ENCODE peak calls at places on chromosomes 6 and 20, in four cellular contexts. One of them, this sample, is unnamed.
A peak's percentile ranks its signal among the peaks of the same experiment; 100 is the strongest.

GRCh38 chr20:30513050-30513628 is 744.3 kb upstream of the DEFB115 start:
- DNase-seq in activated CD4-positive, alpha-beta T cell treated with anti-CD3 and anti-CD28 coated beads, Interleukin-2, amount 50 U/mL, for 4 hours: no peak
- DNase-seq in Calu3: no peak
- DNase-seq in activated T-helper 9 cell treated with anti-CD3 and anti-CD28 coated beads, Interleukin-2, amount 50 U/mL, for 16 hours: no peak
- DNase-seq in this sample: no peak

GRCh38 chr20:14334306-14334930 is 3.0 kb downstream of the FLRT3 start:
- DNase-seq in activated CD4-positive, alpha-beta T cell treated with anti-CD3 and anti-CD28 coated beads, Interleukin-2, amount 50 U/mL, for 4 hours: no peak
- DNase-seq in Calu3: peak; percentile 45
- DNase-seq in activated T-helper 9 cell treated with anti-CD3 and anti-CD28 coated beads, Interleukin-2, amount 50 U/mL, for 16 hours: no peak
- DNase-seq in this sample: no peak

GRCh38 chr6:156774872-156775405 is 2.2 kb upstream of the ARID1B start:
- DNase-seq in activated T-helper 9 cell treated with anti-CD3 and anti-CD28 coated beads, Interleukin-2, amount 50 U/mL, for 16 hours: no peak
- DNase-seq in activated CD4-positive, alpha-beta T cell treated with anti-CD3 and anti-CD28 coated beads, Interleukin-2, amount 50 U/mL, for 4 hours: no peak
- DNase-seq in Calu3: no peak
- DNase-seq in this sample: no peak

GRCh38 chr20:25738198-25738597 is 41.5 kb upstream of the ZNF337 start:
- DNase-seq in Calu3: no peak
- DNase-seq in activated T-helper 9 cell treated with anti-CD3 and anti-CD28 coated beads, Interleukin-2, amount 50 U/mL, for 16 hours: no peak
- DNase-seq in activated CD4-positive, alpha-beta T cell treated with anti-CD3 and anti-CD28 coated beads, Interleukin-2, amount 50 U/mL, for 4 hours: no peak
- DNase-seq in this sample: no peak

GRCh38 chr20:57857969-57858368 is 148.2 kb upstream of the PMEPA1 start:
- DNase-seq in Calu3: no peak
- DNase-seq in activated T-helper 9 cell treated with anti-CD3 and anti-CD28 coated beads, Interleukin-2, amount 50 U/mL, for 16 hours: no peak
- DNase-seq in activated CD4-positive, alpha-beta T cell treated with anti-CD3 and anti-CD28 coated beads, Interleukin-2, amount 50 U/mL, for 4 hours: no peak
- DNase-seq in this sample: no peak

GRCh38 chr20:38308047-38308438 is 4.1 kb downstream of the BPI start:
- DNase-seq in activated CD4-positive, alpha-beta T cell treated with anti-CD3 and anti-CD28 coated beads, Interleukin-2, amount 50 U/mL, for 4 hours: no peak
- DNase-seq in Calu3: no peak
- DNase-seq in activated T-helper 9 cell treated with anti-CD3 and anti-CD28 coated beads, Interleukin-2, amount 50 U/mL, for 16 hours: no peak
- DNase-seq in this sample: no peak

GRCh38 chr20:60295214-60295613 is 337.0 kb downstream of the CDH26 start:
- DNase-seq in activated CD4-positive, alpha-beta T cell treated with anti-CD3 and anti-CD28 coated beads, Interleukin-2, amount 50 U/mL, for 4 hours: no peak
- DNase-seq in activated T-helper 9 cell treated with anti-CD3 and anti-CD28 coated beads, Interleukin-2, amount 50 U/mL, for 16 hours: no peak
- DNase-seq in Calu3: no peak
- DNase-seq in this sample: no peak

GRCh38 chr20:17793986-17794385 is 94.2 kb downstream of the BANF2 start:
- DNase-seq in activated CD4-positive, alpha-beta T cell treated with anti-CD3 and anti-CD28 coated beads, Interleukin-2, amount 50 U/mL, for 4 hours: no peak
- DNase-seq in activated T-helper 9 cell treated with anti-CD3 and anti-CD28 coated beads, Interleukin-2, amount 50 U/mL, for 16 hours: no peak
- DNase-seq in Calu3: no peak
- DNase-seq in this sample: no peak

GRCh38 chr6:26187981-26188635 is 100.9 kb downstream of the HFE start:
- DNase-seq in Calu3: no peak
- DNase-seq in activated T-helper 9 cell treated with anti-CD3 and anti-CD28 coated beads, Interleukin-2, amount 50 U/mL, for 16 hours: no peak
- DNase-seq in activated CD4-positive, alpha-beta T cell treated with anti-CD3 and anti-CD28 coated beads, Interleukin-2, amount 50 U/mL, for 4 hours: peak; percentile 23
- DNase-seq in this sample: peak; percentile 79

GRCh38 chr6:143135326-143135725 is 74.6 kb downstream of the AIG1 start:
- DNase-seq in activated CD4-positive, alpha-beta T cell treated with anti-CD3 and anti-CD28 coated beads, Interleukin-2, amount 50 U/mL, for 4 hours: no peak
- DNase-seq in activated T-helper 9 cell treated with anti-CD3 and anti-CD28 coated beads, Interleukin-2, amount 50 U/mL, for 16 hours: no peak
- DNase-seq in Calu3: no peak
- DNase-seq in this sample: no peak

GRCh38 chr6:43860285-43860684 is 90.3 kb downstream of the VEGFA start:
- DNase-seq in Calu3: no peak
- DNase-seq in activated T-helper 9 cell treated with anti-CD3 and anti-CD28 coated beads, Interleukin-2, amount 50 U/mL, for 16 hours: no peak
- DNase-seq in activated CD4-positive, alpha-beta T cell treated with anti-CD3 and anti-CD28 coated beads, Interleukin-2, amount 50 U/mL, for 4 hours: no peak
- DNase-seq in this sample: no peak

GRCh38 chr6:75855047-75855446 is 106.0 kb downstream of the MYO6 start:
- DNase-seq in activated CD4-positive, alpha-beta T cell treated with anti-CD3 and anti-CD28 coated beads, Interleukin-2, amount 50 U/mL, for 4 hours: no peak
- DNase-seq in activated T-helper 9 cell treated with anti-CD3 and anti-CD28 coated beads, Interleukin-2, amount 50 U/mL, for 16 hours: no peak
- DNase-seq in Calu3: peak; percentile 42
- DNase-seq in this sample: no peak

GRCh38 chr20:43322851-43323250 is 133.1 kb upstream of the PTPRT start:
- DNase-seq in activated CD4-positive, alpha-beta T cell treated with anti-CD3 and anti-CD28 coated beads, Interleukin-2, amount 50 U/mL, for 4 hours: no peak
- DNase-seq in Calu3: no peak
- DNase-seq in activated T-helper 9 cell treated with anti-CD3 and anti-CD28 coated beads, Interleukin-2, amount 50 U/mL, for 16 hours: no peak
- DNase-seq in this sample: no peak

GRCh38 chr20:25076201-25076600 is 5.7 kb downstream of the VSX1 start:
- DNase-seq in Calu3: no peak
- DNase-seq in activated CD4-positive, alpha-beta T cell treated with anti-CD3 and anti-CD28 coated beads, Interleukin-2, amount 50 U/mL, for 4 hours: no peak
- DNase-seq in activated T-helper 9 cell treated with anti-CD3 and anti-CD28 coated beads, Interleukin-2, amount 50 U/mL, for 16 hours: no peak
- DNase-seq in this sample: no peak

GRCh38 chr20:13147071-13147961 is 73.8 kb upstream of the ISM1 start:
- DNase-seq in activated CD4-positive, alpha-beta T cell treated with anti-CD3 and anti-CD28 coated beads, Interleukin-2, amount 50 U/mL, for 4 hours: no peak
- DNase-seq in activated T-helper 9 cell treated with anti-CD3 and anti-CD28 coated beads, Interleukin-2, amount 50 U/mL, for 16 hours: no peak
- DNase-seq in Calu3: no peak
- DNase-seq in this sample: no peak

GRCh38 chr6:106168097-106168888 is 82.2 kb downstream of the PRDM1 start:
- DNase-seq in activated T-helper 9 cell treated with anti-CD3 and anti-CD28 coated beads, Interleukin-2, amount 50 U/mL, for 16 hours: no peak
- DNase-seq in activated CD4-positive, alpha-beta T cell treated with anti-CD3 and anti-CD28 coated beads, Interleukin-2, amount 50 U/mL, for 4 hours: no peak
- DNase-seq in Calu3: no peak
- DNase-seq in this sample: no peak

GRCh38 chr6:87731818-87732661 is 30.0 kb upstream of the AKIRIN2 start:
- DNase-seq in activated T-helper 9 cell treated with anti-CD3 and anti-CD28 coated beads, Interleukin-2, amount 50 U/mL, for 16 hours: no peak
- DNase-seq in Calu3: peak; percentile 83
- DNase-seq in activated CD4-positive, alpha-beta T cell treated with anti-CD3 and anti-CD28 coated beads, Interleukin-2, amount 50 U/mL, for 4 hours: peak; percentile 3
- DNase-seq in this sample: no peak

GRCh38 chr20:52230406-52230805 is 38.8 kb upstream of the ZFP64 start:
- DNase-seq in activated CD4-positive, alpha-beta T cell treated with anti-CD3 and anti-CD28 coated beads, Interleukin-2, amount 50 U/mL, for 4 hours: no peak
- DNase-seq in Calu3: peak; percentile 40
- DNase-seq in activated T-helper 9 cell treated with anti-CD3 and anti-CD28 coated beads, Interleukin-2, amount 50 U/mL, for 16 hours: no peak
- DNase-seq in this sample: no peak

GRCh38 chr6:18405477-18406293 is 18.5 kb downstream of the RNF144B start:
- DNase-seq in activated CD4-positive, alpha-beta T cell treated with anti-CD3 and anti-CD28 coated beads, Interleukin-2, amount 50 U/mL, for 4 hours: no peak
- DNase-seq in activated T-helper 9 cell treated with anti-CD3 and anti-CD28 coated beads, Interleukin-2, amount 50 U/mL, for 16 hours: no peak
- DNase-seq in Calu3: no peak
- DNase-seq in this sample: no peak

GRCh38 chr6:114611696-114612095 is 268.9 kb upstream of the HS3ST5 start:
- DNase-seq in Calu3: no peak
- DNase-seq in activated CD4-positive, alpha-beta T cell treated with anti-CD3 and anti-CD28 coated beads, Interleukin-2, amount 50 U/mL, for 4 hours: no peak
- DNase-seq in activated T-helper 9 cell treated with anti-CD3 and anti-CD28 coated beads, Interleukin-2, amount 50 U/mL, for 16 hours: no peak
- DNase-seq in this sample: no peak

GRCh38 chr6:79353226-79353625 is 118.7 kb upstream of the HMGN3 start:
- DNase-seq in activated CD4-positive, alpha-beta T cell treated with anti-CD3 and anti-CD28 coated beads, Interleukin-2, amount 50 U/mL, for 4 hours: no peak
- DNase-seq in Calu3: no peak
- DNase-seq in activated T-helper 9 cell treated with anti-CD3 and anti-CD28 coated beads, Interleukin-2, amount 50 U/mL, for 16 hours: no peak
- DNase-seq in this sample: no peak

GRCh38 chr6:113077794-113078193 is 730.7 kb downstream of the RFPL4B start:
- DNase-seq in activated CD4-positive, alpha-beta T cell treated with anti-CD3 and anti-CD28 coated beads, Interleukin-2, amount 50 U/mL, for 4 hours: no peak
- DNase-seq in activated T-helper 9 cell treated with anti-CD3 and anti-CD28 coated beads, Interleukin-2, amount 50 U/mL, for 16 hours: no peak
- DNase-seq in Calu3: no peak
- DNase-seq in this sample: no peak

GRCh38 chr20:61613885-61614284 is 361.8 kb downstream of the CDH4 start:
- DNase-seq in Calu3: no peak
- DNase-seq in activated T-helper 9 cell treated with anti-CD3 and anti-CD28 coated beads, Interleukin-2, amount 50 U/mL, for 16 hours: no peak
- DNase-seq in activated CD4-positive, alpha-beta T cell treated with anti-CD3 and anti-CD28 coated beads, Interleukin-2, amount 50 U/mL, for 4 hours: no peak
- DNase-seq in this sample: no peak

GRCh38 chr6:112563368-112563767 is 216.2 kb downstream of the RFPL4B start:
- DNase-seq in Calu3: no peak
- DNase-seq in activated CD4-positive, alpha-beta T cell treated with anti-CD3 and anti-CD28 coated beads, Interleukin-2, amount 50 U/mL, for 4 hours: no peak
- DNase-seq in activated T-helper 9 cell treated with anti-CD3 and anti-CD28 coated beads, Interleukin-2, amount 50 U/mL, for 16 hours: no peak
- DNase-seq in this sample: no peak

GRCh38 chr6:156876302-156876701 is 99.1 kb downstream of the ARID1B start:
- DNase-seq in activated CD4-positive, alpha-beta T cell treated with anti-CD3 and anti-CD28 coated beads, Interleukin-2, amount 50 U/mL, for 4 hours: no peak
- DNase-seq in activated T-helper 9 cell treated with anti-CD3 and anti-CD28 coated beads, Interleukin-2, amount 50 U/mL, for 16 hours: no peak
- DNase-seq in Calu3: peak; percentile 9
- DNase-seq in this sample: no peak

GRCh38 chr6:109374493-109374892 is 7.8 kb downstream of the CD164 start:
- DNase-seq in Calu3: no peak
- DNase-seq in activated T-helper 9 cell treated with anti-CD3 and anti-CD28 coated beads, Interleukin-2, amount 50 U/mL, for 16 hours: no peak
- DNase-seq in activated CD4-positive, alpha-beta T cell treated with anti-CD3 and anti-CD28 coated beads, Interleukin-2, amount 50 U/mL, for 4 hours: no peak
- DNase-seq in this sample: no peak

GRCh38 chr20:56430471-56430870 is 18.4 kb downstream of the CASS4 start:
- DNase-seq in Calu3: no peak
- DNase-seq in activated CD4-positive, alpha-beta T cell treated with anti-CD3 and anti-CD28 coated beads, Interleukin-2, amount 50 U/mL, for 4 hours: no peak
- DNase-seq in activated T-helper 9 cell treated with anti-CD3 and anti-CD28 coated beads, Interleukin-2, amount 50 U/mL, for 16 hours: no peak
- DNase-seq in this sample: no peak

GRCh38 chr6:56724455-56724854 is 81.8 kb upstream of the DST start:
- DNase-seq in activated CD4-positive, alpha-beta T cell treated with anti-CD3 and anti-CD28 coated beads, Interleukin-2, amount 50 U/mL, for 4 hours: no peak
- DNase-seq in activated T-helper 9 cell treated with anti-CD3 and anti-CD28 coated beads, Interleukin-2, amount 50 U/mL, for 16 hours: no peak
- DNase-seq in Calu3: no peak
- DNase-seq in this sample: no peak

GRCh38 chr6:107641500-107641931 is 151.6 kb downstream of the SOBP start:
- DNase-seq in activated CD4-positive, alpha-beta T cell treated with anti-CD3 and anti-CD28 coated beads, Interleukin-2, amount 50 U/mL, for 4 hours: no peak
- DNase-seq in Calu3: peak; percentile 65
- DNase-seq in activated T-helper 9 cell treated with anti-CD3 and anti-CD28 coated beads, Interleukin-2, amount 50 U/mL, for 16 hours: no peak
- DNase-seq in this sample: no peak

GRCh38 chr6:138989098-138989983 is 1.3 kb upstream of the REPS1 start:
- DNase-seq in Calu3: no peak
- DNase-seq in activated T-helper 9 cell treated with anti-CD3 and anti-CD28 coated beads, Interleukin-2, amount 50 U/mL, for 16 hours: no peak
- DNase-seq in activated CD4-positive, alpha-beta T cell treated with anti-CD3 and anti-CD28 coated beads, Interleukin-2, amount 50 U/mL, for 4 hours: no peak
- DNase-seq in this sample: no peak

GRCh38 chr6:568954-569523 is 87.9 kb downstream of the HUS1B start:
- DNase-seq in activated T-helper 9 cell treated with anti-CD3 and anti-CD28 coated beads, Interleukin-2, amount 50 U/mL, for 16 hours: no peak
- DNase-seq in Calu3: no peak
- DNase-seq in activated CD4-positive, alpha-beta T cell treated with anti-CD3 and anti-CD28 coated beads, Interleukin-2, amount 50 U/mL, for 4 hours: no peak
- DNase-seq in this sample: no peak

GRCh38 chr6:24924956-24925355 is 10.8 kb downstream of the RIPOR2 start:
- DNase-seq in Calu3: no peak
- DNase-seq in activated T-helper 9 cell treated with anti-CD3 and anti-CD28 coated beads, Interleukin-2, amount 50 U/mL, for 16 hours: no peak
- DNase-seq in activated CD4-positive, alpha-beta T cell treated with anti-CD3 and anti-CD28 coated beads, Interleukin-2, amount 50 U/mL, for 4 hours: no peak
- DNase-seq in this sample: no peak

This sample was measured in stimulated activated effector memory CD8-positive, alpha-beta T cell treated with anti-CD3 and anti-CD28 coated beads, Interleukin-12 subunit alpha, Interleukin-12 subunit beta, amount 100 ng/mL, for 72 hours.